ENCODE peak calls at places on chromosomes 13 and 19, in ten cellular contexts. Z is lung, V is ovary, L is AG10803, D is fibroblast of the aortic adventitia, G is neural progenitor cell, N is ascending aorta, M is HFF-Myc, U is psoas muscle, R is testis. F is an unnamed sample.

GRCh38 chr13:44425815-44426078 is 52.1 kb downstream of the SERP2 start:
- DNase-seq in N (no peak), D (no peak), G (no peak), Z (no peak), M (no peak), U (no peak), L (no peak), V (no peak), R (no peak), F (no peak)

GRCh38 chr19:2477732-2478191 is 1.8 kb downstream of the GADD45B start:
- DNase-seq in Z (peak; percentile 41), U (peak; percentile 59), M (no peak), N (no peak), V (no peak), L (peak; percentile 60), D (peak; percentile 66), G (no peak), R (peak; percentile 47), F (peak; percentile 55)

GRCh38 chr13:48977973-48978372 is 2.3 kb downstream of the FNDC3A start:
- DNase-seq in V (no peak), L (peak; percentile 36), M (no peak), Z (no peak), R (no peak), G (no peak), D (peak; percentile 44), N (no peak), U (no peak), F (peak; percentile 55)

GRCh38 chr19:746208-746819 is 4.6 kb upstream of the MISP start:
- DNase-seq in U (no peak), R (no peak), L (no peak), G (no peak), V (no peak), N (no peak), Z (no peak), D (no peak), M (no peak), F (no peak)

GRCh38 chr19:58475714-58476497 is at the start of gene ZNF446:
- DNase-seq in D (peak; percentile 97), U (peak; percentile 97), Z (peak; percentile 98), L (peak; percentile 96), N (peak; percentile 99), G (peak; percentile 98), V (peak; percentile 97), M (peak; percentile 92), R (peak; percentile 99), F (peak; percentile 97)

GRCh38 chr19:31354919-31355318 is 5.7 kb upstream of the TSHZ3 start:
- DNase-seq in L (no peak), M (no peak), N (no peak), U (no peak), R (no peak), D (no peak), Z (no peak), G (peak; percentile 28), V (no peak), F (no peak)

GRCh38 chr19:46901701-46902401 is 41.1 kb downstream of the ARHGAP35 start:
- DNase-seq in D (peak; percentile 59), Z (no peak), L (peak; percentile 52), G (no peak), R (no peak), V (no peak), M (no peak), N (no peak), U (no peak), F (no peak)

GRCh38 chr19:44025217-44025936 is at the start of gene ZNF222:
- DNase-seq in D (peak; percentile 91), R (peak; percentile 95), M (peak; percentile 79), G (peak; percentile 83), V (peak; percentile 71), Z (peak; percentile 88), N (peak; percentile 91), U (peak; percentile 84), L (peak; percentile 84), F (peak; percentile 92)

GRCh38 chr19:49342291-49342721 is 7.1 kb downstream of the CD37 start:
- DNase-seq in Z (no peak), G (no peak), L (no peak), R (no peak), D (no peak), N (peak; percentile 49), V (no peak), M (no peak), U (no peak), F (no peak)

GRCh38 chr13:39527961-39528720 is 74.9 kb downstream of the LHFPL6 start:
- DNase-seq in G (no peak), M (peak; percentile 74), N (peak; percentile 82), R (no peak), D (peak; percentile 93), L (peak; percentile 93), V (no peak), Z (no peak), U (no peak), F (peak; percentile 96)

GRCh38 chr13:76993021-76993420 is 1.1 kb downstream of the CLN5 start:
- DNase-seq in D (peak; percentile 29), G (no peak), M (no peak), L (peak; percentile 32), N (no peak), U (no peak), V (no peak), R (no peak), Z (no peak), F (peak; percentile 58)

GRCh38 chr19:45900661-45901431 is 1.6 kb downstream of the MYPOP start:
- DNase-seq in U (no peak), M (no peak), Z (no peak), G (no peak), L (no peak), V (no peak), N (no peak), D (no peak), R (no peak), F (no peak)

GRCh38 chr19:53912653-53913052 is 3.6 kb downstream of the CACNG7 start:
- DNase-seq in U (no peak), G (peak; percentile 51), L (no peak), V (no peak), M (no peak), Z (no peak), N (no peak), R (peak; percentile 32), D (no peak), F (no peak)

GRCh38 chr19:10525636-10526035 is 8.4 kb upstream of the S1PR5 start:
- DNase-seq in G (no peak), U (no peak), Z (no peak), V (no peak), D (no peak), R (no peak), N (no peak), L (no peak), M (no peak), F (no peak)

GRCh38 chr13:100633461-100633860 is 41.1 kb downstream of the TMTC4 start:
- DNase-seq in G (no peak), M (no peak), V (no peak), R (no peak), L (peak; percentile 94), Z (no peak), U (no peak), D (peak; percentile 94), N (no peak), F (peak; percentile 93)

GRCh38 chr19:45885556-45886426 is at the start of gene IRF2BP1:
- DNase-seq in D (peak; percentile 93), R (peak; percentile 96), M (peak; percentile 55), V (peak; percentile 91), L (peak; percentile 92), G (peak; percentile 98), N (peak; percentile 96), Z (peak; percentile 94), U (peak; percentile 95), F (peak; percentile 88)

GRCh38 chr13:41746259-41746658 is 214.7 kb downstream of the VWA8 start:
- DNase-seq in V (no peak), G (no peak), L (peak; percentile 77), Z (no peak), U (no peak), D (peak; percentile 54), N (no peak), M (peak; percentile 17), R (no peak), F (peak; percentile 79)

GRCh38 chr13:27797228-27797624 is 4.9 kb downstream of the GSX1 start:
- DNase-seq in G (peak; percentile 90), D (peak; percentile 8), R (peak; percentile 49), L (peak; percentile 3), U (no peak), V (no peak), Z (no peak), M (no peak), N (no peak), F (peak; percentile 19)
- TF ChIP-seq CTCF in G (peak; percentile 61), D (peak; percentile 12), R (no peak), L (peak; percentile 19), U (no peak), V (no peak), Z (no peak), M (no peak), N (no peak), F (peak; percentile 5)

DNA sequence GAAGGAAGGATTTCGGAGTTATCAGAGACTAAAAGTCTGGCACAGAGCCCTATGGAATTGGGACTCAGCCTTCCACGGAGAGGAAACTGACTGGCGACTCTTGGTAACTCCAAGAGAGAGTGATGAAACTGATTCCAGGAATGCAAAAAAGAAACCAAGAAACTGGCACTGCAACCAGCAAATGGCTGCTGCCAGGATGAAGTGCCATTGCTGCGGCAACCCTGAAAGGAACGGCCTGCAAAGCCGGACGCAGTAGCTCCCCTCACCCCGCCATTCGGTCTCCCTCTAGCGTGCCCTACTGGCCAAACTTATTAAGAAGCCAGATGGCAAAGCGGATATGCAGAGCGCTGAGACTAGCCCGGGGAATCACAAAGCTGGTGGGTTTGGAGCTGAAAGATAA is 236.0 kb downstream of the PCDH9 start:
- DNase-seq in M (no peak), N (peak; percentile 80), G (peak; percentile 92), Z (peak; percentile 66), U (peak; percentile 61), L (peak; percentile 60), R (peak; percentile 76), D (peak; percentile 67), V (no peak), F (peak; percentile 50)
- TF ChIP-seq CTCF in M (peak; percentile 20), N (peak; percentile 67), G (peak; percentile 78), Z (peak; percentile 15), U (peak; percentile 36), L (peak; percentile 63), R (peak; percentile 33), D (peak; percentile 73), V (no peak), F (peak; percentile 60)

DNA sequence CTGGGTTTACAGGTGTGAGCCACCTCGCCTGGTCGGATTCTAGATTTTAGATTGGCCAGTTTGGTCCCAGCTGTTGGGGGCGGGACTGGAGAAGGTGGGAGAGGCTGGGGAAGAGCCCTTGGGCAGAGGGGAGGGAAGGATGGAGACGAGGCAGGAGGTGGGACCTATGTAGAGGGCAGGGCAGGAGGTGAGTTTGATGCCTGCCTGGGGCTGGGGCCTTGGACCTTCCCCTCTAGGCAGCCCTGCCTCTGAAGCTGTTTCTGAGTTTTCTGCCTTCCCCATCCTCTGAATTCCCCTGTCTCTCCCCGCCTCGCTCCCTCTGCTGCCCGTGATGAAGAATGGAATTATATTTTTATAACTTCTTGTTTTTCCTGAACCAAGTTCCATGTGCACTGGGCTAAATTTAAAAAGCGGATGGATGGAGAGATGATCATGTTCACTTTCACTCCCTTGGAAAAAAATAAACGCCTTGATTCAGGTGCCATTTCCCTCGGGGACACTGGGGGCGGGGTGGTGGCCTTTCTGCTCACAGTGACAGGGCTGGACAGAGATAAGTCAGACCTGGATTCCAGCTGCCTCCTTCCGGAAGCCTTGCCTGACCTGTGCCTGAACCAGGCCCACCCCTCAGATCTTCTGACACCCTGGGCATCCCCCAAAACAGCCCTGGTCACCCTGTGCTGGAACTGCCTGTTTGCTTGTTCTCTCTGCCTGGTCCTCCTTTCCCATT is 16.5 kb upstream of the TNFAIP8L1 start:
- DNase-seq in D (peak; percentile 7), N (no peak), Z (no peak), G (no peak), V (no peak), L (no peak), M (no peak), R (no peak), U (no peak), F (no peak)
- TF ChIP-seq CTCF in D (peak; percentile 29), N (no peak), Z (no peak), G (peak; percentile 14), V (no peak), L (peak; percentile 14), M (no peak), R (no peak), U (no peak), F (no peak)

GRCh38 chr13:21478881-21479808 is 20.0 kb upstream of the ZDHHC20 start:
- DNase-seq in D (peak; percentile 90), N (no peak), Z (peak; percentile 50), R (peak; percentile 59), M (peak; percentile 64), V (no peak), L (peak; percentile 77), G (peak; percentile 80), U (no peak), F (peak; percentile 82)
- TF ChIP-seq CTCF in D (peak; percentile 53), N (peak; percentile 52), Z (peak; percentile 71), R (peak; percentile 52), M (peak; percentile 20), V (peak; percentile 58), L (peak; percentile 69), G (peak; percentile 66), U (peak; percentile 77), F (peak; percentile 57)

F was measured in fibroblast of mammary gland.